ENCODE peak calls at places on chromosomes 16 and 17, in seven cellular contexts. One of them, this sample, is unnamed.

GRCh38 chr17:80789356-80789902 is 202.2 kb upstream of the CHMP6 start:
- DNase-seq in Peyer's patch: no peak
- DNase-seq in fibroblast of pulmonary artery: peak; percentile 89
- DNase-seq in stomach: no peak
- DNase-seq in body of pancreas: peak; percentile 39
- DNase-seq in ascending aorta: peak; percentile 68
- DNase-seq in RWPE2: peak; percentile 64
- DNase-seq in this sample: peak; percentile 95

GRCh38 chr17:64326420-64327054 is 63.5 kb upstream of the TEX2 start:
- DNase-seq in Peyer's patch: no peak
- DNase-seq in fibroblast of pulmonary artery: peak; percentile 98
- DNase-seq in stomach: peak; percentile 44
- DNase-seq in body of pancreas: peak; percentile 78
- DNase-seq in ascending aorta: peak; percentile 90
- DNase-seq in RWPE2: no peak
- DNase-seq in this sample: peak; percentile 85

GRCh38 chr17:8025176-8025911 is 13.5 kb upstream of the ALOX15B start:
- DNase-seq in Peyer's patch: no peak
- DNase-seq in fibroblast of pulmonary artery: no peak
- DNase-seq in stomach: no peak
- DNase-seq in body of pancreas: no peak
- DNase-seq in ascending aorta: no peak
- DNase-seq in RWPE2: peak; percentile 26
- DNase-seq in this sample: no peak

GRCh38 chr16:87560428-87561199 is 41.7 kb upstream of the JPH3 start:
- DNase-seq in Peyer's patch: no peak
- DNase-seq in fibroblast of pulmonary artery: no peak
- DNase-seq in stomach: peak; percentile 60
- DNase-seq in body of pancreas: peak; percentile 20
- DNase-seq in ascending aorta: no peak
- DNase-seq in RWPE2: no peak
- DNase-seq in this sample: peak; percentile 68

GRCh38 chr17:81037026-81037782 is 2.3 kb downstream of the BAIAP2 start:
- DNase-seq in Peyer's patch: no peak
- DNase-seq in fibroblast of pulmonary artery: no peak
- DNase-seq in stomach: peak; percentile 91
- DNase-seq in body of pancreas: peak; percentile 83
- DNase-seq in ascending aorta: peak; percentile 87
- DNase-seq in RWPE2: no peak
- DNase-seq in this sample: peak; percentile 33

GRCh38 chr16:79845006-79845733 is 244.6 kb upstream of the MAF start:
- DNase-seq in Peyer's patch: no peak
- DNase-seq in fibroblast of pulmonary artery: no peak
- DNase-seq in stomach: no peak
- DNase-seq in body of pancreas: no peak
- DNase-seq in ascending aorta: no peak
- DNase-seq in RWPE2: no peak
- DNase-seq in this sample: no peak

GRCh38 chr16:54806378-54806777 is 124.3 kb upstream of the IRX5 start:
- DNase-seq in Peyer's patch: no peak
- DNase-seq in fibroblast of pulmonary artery: no peak
- DNase-seq in stomach: no peak
- DNase-seq in body of pancreas: no peak
- DNase-seq in ascending aorta: no peak
- DNase-seq in RWPE2: no peak
- DNase-seq in this sample: no peak

GRCh38 chr16:24141466-24141865 is 114.7 kb upstream of the CACNG3 start:
- DNase-seq in Peyer's patch: no peak
- DNase-seq in fibroblast of pulmonary artery: no peak
- DNase-seq in stomach: no peak
- DNase-seq in body of pancreas: no peak
- DNase-seq in ascending aorta: no peak
- DNase-seq in RWPE2: no peak
- DNase-seq in this sample: no peak

GRCh38 chr17:47776330-47777197 is 43.5 kb downstream of the TBX21 start:
- DNase-seq in Peyer's patch: no peak
- DNase-seq in fibroblast of pulmonary artery: peak; percentile 67
- DNase-seq in stomach: no peak
- DNase-seq in body of pancreas: peak; percentile 28
- DNase-seq in ascending aorta: no peak
- DNase-seq in RWPE2: no peak
- DNase-seq in this sample: no peak

GRCh38 chr17:64520359-64520758 is 13.6 kb downstream of the CEP95 start:
- DNase-seq in Peyer's patch: no peak
- DNase-seq in fibroblast of pulmonary artery: no peak
- DNase-seq in stomach: no peak
- DNase-seq in body of pancreas: no peak
- DNase-seq in ascending aorta: no peak
- DNase-seq in RWPE2: no peak
- DNase-seq in this sample: no peak

GRCh38 chr17:41678411-41678906 is 10.2 kb upstream of the EIF1 start:
- DNase-seq in Peyer's patch: peak; percentile 44
- DNase-seq in fibroblast of pulmonary artery: peak; percentile 48
- DNase-seq in stomach: no peak
- DNase-seq in body of pancreas: no peak
- DNase-seq in ascending aorta: no peak
- DNase-seq in RWPE2: no peak
- DNase-seq in this sample: peak; percentile 53

GRCh38 chr17:55279203-55279602 is 14.4 kb downstream of the HLF start:
- DNase-seq in Peyer's patch: no peak
- DNase-seq in fibroblast of pulmonary artery: no peak
- DNase-seq in stomach: no peak
- DNase-seq in body of pancreas: no peak
- DNase-seq in ascending aorta: no peak
- DNase-seq in RWPE2: no peak
- DNase-seq in this sample: no peak

GRCh38 chr17:54903375-54903774 is 2.7 kb downstream of the TOM1L1 start:
- DNase-seq in Peyer's patch: peak; percentile 65
- DNase-seq in fibroblast of pulmonary artery: no peak
- DNase-seq in stomach: peak; percentile 86
- DNase-seq in body of pancreas: peak; percentile 90
- DNase-seq in ascending aorta: no peak
- DNase-seq in RWPE2: no peak
- DNase-seq in this sample: no peak

GRCh38 chr16:68902376-68903345 is 59.3 kb downstream of the TANGO6 start:
- DNase-seq in Peyer's patch: no peak
- DNase-seq in fibroblast of pulmonary artery: peak; percentile 74
- DNase-seq in stomach: no peak
- DNase-seq in body of pancreas: peak; percentile 63
- DNase-seq in ascending aorta: no peak
- DNase-seq in RWPE2: no peak
- DNase-seq in this sample: no peak

GRCh38 chr17:51734462-51734861 is 424.1 kb downstream of the CA10 start:
- DNase-seq in Peyer's patch: no peak
- DNase-seq in fibroblast of pulmonary artery: no peak
- DNase-seq in stomach: no peak
- DNase-seq in body of pancreas: peak; percentile 3
- DNase-seq in ascending aorta: no peak
- DNase-seq in RWPE2: no peak
- DNase-seq in this sample: no peak

GRCh38 chr16:68384293-68385255 is 63.7 kb downstream of the SMPD3 start:
- DNase-seq in Peyer's patch: peak; percentile 59
- DNase-seq in fibroblast of pulmonary artery: no peak
- DNase-seq in stomach: no peak
- DNase-seq in body of pancreas: no peak
- DNase-seq in ascending aorta: no peak
- DNase-seq in RWPE2: no peak
- DNase-seq in this sample: no peak

GRCh38 chr16:1556254-1556653 is 22.8 kb downstream of the TMEM204 start:
- DNase-seq in Peyer's patch: no peak
- DNase-seq in fibroblast of pulmonary artery: no peak
- DNase-seq in stomach: peak; percentile 66
- DNase-seq in body of pancreas: no peak
- DNase-seq in ascending aorta: no peak
- DNase-seq in RWPE2: no peak
- DNase-seq in this sample: peak; percentile 84

GRCh38 chr17:36182176-36183000 is 6.0 kb upstream of the TBC1D3B start:
- DNase-seq in Peyer's patch: no peak
- DNase-seq in fibroblast of pulmonary artery: peak; percentile 9
- DNase-seq in stomach: no peak
- DNase-seq in body of pancreas: peak; percentile 22
- DNase-seq in ascending aorta: no peak
- DNase-seq in RWPE2: peak; percentile 64
- DNase-seq in this sample: no peak

GRCh38 chr16:27322858-27323780 is 9.3 kb downstream of the IL4R start:
- DNase-seq in Peyer's patch: peak; percentile 83
- DNase-seq in fibroblast of pulmonary artery: no peak
- DNase-seq in stomach: peak; percentile 75
- DNase-seq in body of pancreas: peak; percentile 80
- DNase-seq in ascending aorta: no peak
- DNase-seq in RWPE2: peak; percentile 84
- DNase-seq in this sample: no peak

GRCh38 chr17:42775534-42776098 is 2.4 kb downstream of the VPS25 start:
- DNase-seq in Peyer's patch: no peak
- DNase-seq in fibroblast of pulmonary artery: peak; percentile 74
- DNase-seq in stomach: no peak
- DNase-seq in body of pancreas: no peak
- DNase-seq in ascending aorta: no peak
- DNase-seq in RWPE2: no peak
- DNase-seq in this sample: no peak

GRCh38 chr16:1426734-1427451 is 4.0 kb upstream of the PERCC1 start:
- DNase-seq in Peyer's patch: no peak
- DNase-seq in fibroblast of pulmonary artery: no peak
- DNase-seq in stomach: no peak
- DNase-seq in body of pancreas: no peak
- DNase-seq in ascending aorta: no peak
- DNase-seq in RWPE2: peak; percentile 55
- DNase-seq in this sample: no peak

GRCh38 chr16:14502932-14503741 is 126.9 kb downstream of the PARN start:
- DNase-seq in Peyer's patch: no peak
- DNase-seq in fibroblast of pulmonary artery: peak; percentile 63
- DNase-seq in stomach: no peak
- DNase-seq in body of pancreas: no peak
- DNase-seq in ascending aorta: no peak
- DNase-seq in RWPE2: no peak
- DNase-seq in this sample: no peak

GRCh38 chr16:69187387-69187890 is 475 bp downstream of the SNTB2 start:
- DNase-seq in Peyer's patch: peak; percentile 77
- DNase-seq in fibroblast of pulmonary artery: peak; percentile 38
- DNase-seq in stomach: peak; percentile 60
- DNase-seq in body of pancreas: peak; percentile 61
- DNase-seq in ascending aorta: peak; percentile 77
- DNase-seq in RWPE2: no peak
- DNase-seq in this sample: peak; percentile 47

GRCh38 chr17:48610282-48611211 is at the start of gene HOXB7:
- DNase-seq in Peyer's patch: peak; percentile 90
- DNase-seq in fibroblast of pulmonary artery: no peak
- DNase-seq in stomach: peak; percentile 45
- DNase-seq in body of pancreas: no peak
- DNase-seq in ascending aorta: peak; percentile 86
- DNase-seq in RWPE2: no peak
- DNase-seq in this sample: peak; percentile 82

DNA sequence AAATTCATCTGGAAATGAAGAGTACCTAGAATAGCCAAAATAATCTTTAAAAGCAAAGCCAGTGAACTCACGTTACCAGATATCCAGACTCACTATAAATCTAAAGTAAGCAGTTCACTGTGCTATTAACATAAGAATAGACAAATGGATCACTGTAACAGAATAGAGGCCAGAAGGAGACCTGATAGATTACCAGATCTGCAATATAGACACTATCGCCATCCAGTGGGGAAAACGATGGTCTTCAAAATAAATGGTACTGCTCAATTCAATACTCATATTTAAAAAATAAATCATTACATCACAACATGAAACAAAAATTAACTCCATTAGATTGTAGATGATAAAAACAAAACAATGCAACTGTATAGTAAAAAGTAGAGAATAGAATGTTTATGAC is 158.6 kb upstream of the CDH8 start:
- DNase-seq in Peyer's patch: no peak
- DNase-seq in fibroblast of pulmonary artery: no peak
- DNase-seq in stomach: no peak
- DNase-seq in body of pancreas: no peak
- DNase-seq in ascending aorta: no peak
- DNase-seq in RWPE2: no peak
- DNase-seq in this sample: no peak
- H3K4me3 ChIP-seq in Peyer's patch: no peak overlapping the region
- H3K4me3 ChIP-seq in fibroblast of pulmonary artery: no peak overlapping the region
- H3K4me3 ChIP-seq in stomach: no peak overlapping the region
- H3K4me3 ChIP-seq in body of pancreas: no peak overlapping the region
- H3K4me3 ChIP-seq in ascending aorta: no peak overlapping the region
- H3K4me3 ChIP-seq in RWPE2: no peak overlapping the region
- H3K4me3 ChIP-seq in this sample: no peak overlapping the region

GRCh38 chr16:88770459-88771293 is 14.3 kb downstream of the PIEZO1 start:
- DNase-seq in Peyer's patch: peak; percentile 88
- DNase-seq in fibroblast of pulmonary artery: peak; percentile 56
- DNase-seq in stomach: peak; percentile 40
- DNase-seq in body of pancreas: peak; percentile 70
- DNase-seq in ascending aorta: no peak
- DNase-seq in RWPE2: peak; percentile 92
- DNase-seq in this sample: peak; percentile 89
- H3K4me3 ChIP-seq in Peyer's patch: peak overlapping the region; percentile 37
- H3K4me3 ChIP-seq in fibroblast of pulmonary artery: no peak overlapping the region
- H3K4me3 ChIP-seq in stomach: peak overlapping the region; percentile 21
- H3K4me3 ChIP-seq in body of pancreas: no peak overlapping the region
- H3K4me3 ChIP-seq in ascending aorta: no peak overlapping the region
- H3K4me3 ChIP-seq in RWPE2: peak overlapping the region; percentile 4
- H3K4me3 ChIP-seq in this sample: no peak overlapping the region

DNA sequence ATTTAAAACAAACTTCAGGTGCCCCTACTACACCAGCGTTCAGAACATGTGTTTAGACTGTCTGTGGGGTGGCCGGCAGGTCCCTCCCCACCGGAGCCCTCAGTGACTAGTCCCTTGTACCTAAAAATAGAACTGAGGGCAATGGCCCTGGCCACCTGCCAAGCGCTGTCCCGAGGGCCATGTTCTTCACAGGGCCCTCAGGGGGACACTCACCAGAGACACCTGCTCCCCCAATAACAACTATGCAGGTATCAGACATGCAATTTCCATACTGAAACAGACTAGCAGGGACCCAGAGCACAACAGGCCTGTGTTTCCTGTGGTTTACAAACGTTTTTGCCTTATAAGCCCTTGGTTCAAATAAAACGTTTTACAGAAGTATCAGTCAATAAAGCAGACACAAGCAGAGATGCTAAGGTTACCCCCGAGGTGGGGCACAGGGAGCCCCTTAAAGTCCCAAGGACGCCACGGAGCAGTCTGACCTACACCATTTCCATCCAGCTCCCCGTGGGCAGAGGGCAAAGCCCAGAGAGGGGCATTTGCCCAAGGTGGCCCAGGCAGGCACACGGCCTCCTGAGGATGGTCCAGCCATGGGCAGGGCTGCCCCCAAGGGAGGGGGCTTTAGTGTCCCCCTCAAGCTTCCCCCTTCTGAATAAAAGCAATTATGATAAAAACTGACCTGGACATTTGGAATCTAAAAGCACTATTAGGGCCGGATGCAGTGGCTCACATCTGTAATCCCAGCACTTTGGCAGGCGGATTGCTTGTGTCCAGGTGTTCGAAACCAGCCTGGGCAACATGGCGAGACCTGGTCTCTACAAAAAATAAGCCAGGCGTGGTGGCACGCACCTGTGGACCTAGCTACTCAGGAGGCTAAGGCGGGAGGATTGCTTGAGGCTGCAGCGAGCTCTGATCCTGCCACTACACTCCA is 896 bp upstream of the MYLK3 start:
- DNase-seq in Peyer's patch: no peak
- DNase-seq in fibroblast of pulmonary artery: no peak
- DNase-seq in stomach: no peak
- DNase-seq in body of pancreas: no peak
- DNase-seq in ascending aorta: no peak
- DNase-seq in RWPE2: no peak
- DNase-seq in this sample: no peak
- H3K4me3 ChIP-seq in Peyer's patch: no peak overlapping the region
- H3K4me3 ChIP-seq in fibroblast of pulmonary artery: no peak overlapping the region
- H3K4me3 ChIP-seq in stomach: no peak overlapping the region
- H3K4me3 ChIP-seq in body of pancreas: no peak overlapping the region
- H3K4me3 ChIP-seq in ascending aorta: no peak overlapping the region
- H3K4me3 ChIP-seq in RWPE2: no peak overlapping the region
- H3K4me3 ChIP-seq in this sample: no peak overlapping the region

GRCh38 chr17:2174048-2174447 is 119.1 kb downstream of the HIC1 start:
- DNase-seq in Peyer's patch: no peak
- DNase-seq in fibroblast of pulmonary artery: peak; percentile 63
- DNase-seq in stomach: no peak
- DNase-seq in body of pancreas: no peak
- DNase-seq in ascending aorta: no peak
- DNase-seq in RWPE2: no peak
- DNase-seq in this sample: no peak
- H3K4me3 ChIP-seq in Peyer's patch: no peak overlapping the region
- H3K4me3 ChIP-seq in fibroblast of pulmonary artery: peak overlapping the region; percentile 23
- H3K4me3 ChIP-seq in stomach: no peak overlapping the region
- H3K4me3 ChIP-seq in body of pancreas: no peak overlapping the region
- H3K4me3 ChIP-seq in ascending aorta: no peak overlapping the region
- H3K4me3 ChIP-seq in RWPE2: no peak overlapping the region
- H3K4me3 ChIP-seq in this sample: no peak overlapping the region

This sample was measured in MG63.